ENCODE peak calls at places on chromosomes 4 and X, in nine cellular contexts. N is GM23248; I is sciatic nerve; H is nucleus accumbens; M is RKO; B is stimulated activated CD4-positive, alpha-beta T cell treated with anti-CD3 and anti-CD28 coated beads, Interleukin-2, amount 100 ng/mL, for 24 hours; V is left lobe of liver; S is non-pigmented ciliary epithelial cell; D is PC-9. C is an unnamed sample.

GRCh38 chr4:167233523-167234387 is 539 bp downstream of the SPOCK3 start:
- DNase-seq in M (no peak), B (no peak), S (no peak), D (peak), V (no peak), N (peak), H (peak), I (no peak), C (peak)

GRCh38 chr4:93169966-93170365 is 658.6 kb upstream of the ATOH1 start:
- DNase-seq in V (no peak), M (no peak), B (no peak), H (no peak), I (no peak), N (no peak), S (no peak), D (no peak), C (no peak)

GRCh38 chrX:68186552-68187262 is 246.6 kb downstream of the OPHN1 start:
- DNase-seq in H (no peak), V (no peak), S (no peak), N (peak), D (no peak), B (no peak), I (no peak), M (peak), C (no peak)

GRCh38 chrX:96704661-96705060 is 20.0 kb downstream of the DIAPH2 start:
- DNase-seq in I (no peak), B (no peak), N (peak), V (no peak), D (no peak), S (no peak), M (no peak), H (no peak), C (no peak)

GRCh38 chrX:81261576-81261975 is 59.7 kb downstream of the SH3BGRL start:
- DNase-seq in M (no peak), V (no peak), I (no peak), B (no peak), S (peak), H (no peak), D (peak), N (peak), C (no peak)

GRCh38 chr4:72969957-72970356 is 99.6 kb downstream of the COX18 start:
- DNase-seq in D (no peak), M (no peak), V (no peak), I (no peak), S (no peak), N (peak), B (no peak), H (no peak), C (no peak)

GRCh38 chrX:131762802-131763234 is 218.9 kb downstream of the OR13H1 start:
- DNase-seq in M (no peak), B (no peak), N (peak), V (no peak), H (peak), I (peak), D (no peak), S (no peak), C (peak)

GRCh38 chr4:120277509-120277908 is 210.9 kb upstream of the MAD2L1 start:
- DNase-seq in S (no peak), N (no peak), I (no peak), H (no peak), V (no peak), D (no peak), M (no peak), B (no peak), C (no peak)

GRCh38 chr4:111798840-111799239 is 346.4 kb upstream of the FAM241A start:
- DNase-seq in I (no peak), B (no peak), S (no peak), M (no peak), D (no peak), H (no peak), N (peak), V (no peak), C (no peak)

GRCh38 chrX:119488749-119489148 is 20.5 kb downstream of the SLC25A5 start:
- DNase-seq in M (peak), B (peak), V (peak), I (peak), S (no peak), H (peak), N (peak), D (peak), C (no peak)

GRCh38 chr4:136713140-136713539 is 819.2 kb downstream of the PCDH18 start:
- DNase-seq in M (peak), S (no peak), D (no peak), H (no peak), B (no peak), N (peak), I (no peak), V (no peak), C (no peak)

GRCh38 chr4:25223770-25224375 is 10.0 kb upstream of the PI4K2B start:
- DNase-seq in M (peak), H (no peak), N (peak), B (peak), V (no peak), D (peak), I (no peak), S (no peak), C (no peak)

GRCh38 chrX:133674726-133675470 is 259.6 kb upstream of the GPC4 start:
- DNase-seq in I (no peak), S (no peak), H (no peak), V (no peak), M (no peak), N (no peak), D (peak), B (no peak), C (no peak)

GRCh38 chr4:147513952-147514351 is 33.1 kb downstream of the EDNRA start:
- DNase-seq in H (no peak), B (no peak), M (no peak), V (no peak), I (no peak), N (no peak), S (no peak), D (no peak), C (no peak)

GRCh38 chrX:100512471-100512870 is 72.3 kb upstream of the TNMD start:
- DNase-seq in H (no peak), V (no peak), B (no peak), S (no peak), D (no peak), N (peak), M (peak), I (no peak), C (no peak)

GRCh38 chrX:69317721-69318120 is 152.5 kb upstream of the PJA1 start:
- DNase-seq in I (no peak), V (no peak), S (no peak), M (no peak), N (no peak), H (no peak), B (no peak), D (no peak), C (no peak)

GRCh38 chr4:114606240-114606639 is 7.6 kb downstream of the UGT8 start:
- DNase-seq in B (no peak), S (no peak), D (no peak), V (no peak), H (no peak), N (no peak), M (no peak), I (no peak), C (no peak)

GRCh38 chr4:136687118-136687517 is 845.2 kb downstream of the PCDH18 start:
- DNase-seq in V (no peak), M (no peak), H (no peak), I (no peak), S (no peak), B (no peak), D (no peak), N (no peak), C (no peak)

GRCh38 chr4:180913750-180914149 is 1329.5 kb upstream of the TENM3 start:
- DNase-seq in N (peak), H (no peak), D (no peak), B (no peak), M (no peak), I (no peak), S (no peak), V (no peak), C (no peak)

GRCh38 chr4:188042191-188042590 is 46.6 kb downstream of the ZFP42 start:
- DNase-seq in B (no peak), I (no peak), V (no peak), S (no peak), D (no peak), H (no peak), M (no peak), N (no peak), C (no peak)

GRCh38 chr4:111773858-111774257 is 371.4 kb upstream of the FAM241A start:
- DNase-seq in M (no peak), H (no peak), V (no peak), S (no peak), B (no peak), I (no peak), D (peak), N (peak), C (no peak)

GRCh38 chr4:2277956-2278355 is 16.0 kb upstream of the MXD4 start:
- DNase-seq in N (no peak), M (no peak), H (no peak), S (no peak), V (no peak), I (no peak), D (no peak), B (no peak), C (no peak)

GRCh38 chrX:19725545-19726102 is 161.8 kb downstream of the SH3KBP1 start:
- DNase-seq in B (no peak), H (no peak), S (no peak), D (no peak), V (peak), M (no peak), I (no peak), N (no peak), C (no peak)

C was measured in C1 segment of cervical spinal cord.